ENCODE peak calls at places on chromosomes 6 and 20, in eight cellular contexts. F, T, D, O, Q, X, E and L are unnamed samples.

GRCh38 chr20:48069626-48070025 is 284.3 kb upstream of the SULF2 start:
- DNase-seq in F (no peak), T (no peak), D (no peak), O (no peak), Q (no peak), X (no peak), E (no peak), L (no peak)

GRCh38 chr6:34493344-34493743 is 27.5 kb downstream of the PACSIN1 start:
- DNase-seq in F (no peak), T (no peak), D (no peak), O (no peak), Q (no peak), X (no peak), E (no peak), L (no peak)

GRCh38 chr6:149566372-149567193 is at the start of gene GINM1:
- DNase-seq in F (no peak), T (no peak), D (peak; percentile 23), O (peak; percentile 36), Q (no peak), X (peak; percentile 48), E (peak; percentile 66), L (peak; percentile 46)

GRCh38 chr6:35262596-35262995 is 3.1 kb downstream of the ZNF76 start:
- DNase-seq in F (no peak), T (no peak), D (no peak), O (no peak), Q (no peak), X (no peak), E (no peak), L (no peak)

GRCh38 chr6:165098165-165098564 is 211.2 kb downstream of the C6orf118 start:
- DNase-seq in F (no peak), T (no peak), D (no peak), O (no peak), Q (no peak), X (no peak), E (no peak), L (no peak)

GRCh38 chr6:156269751-156270369 is 507.3 kb upstream of the ARID1B start:
- DNase-seq in F (no peak), T (no peak), D (no peak), O (no peak), Q (no peak), X (no peak), E (no peak), L (no peak)

GRCh38 chr6:15322781-15323536 is 77.1 kb downstream of the JARID2 start:
- DNase-seq in F (no peak), T (no peak), D (no peak), O (peak; percentile 85), Q (no peak), X (no peak), E (peak; percentile 50), L (peak; percentile 84)

GRCh38 chr6:22366214-22366613 is 69.4 kb upstream of the PRL start:
- DNase-seq in F (peak; percentile 38), T (no peak), D (no peak), O (no peak), Q (no peak), X (no peak), E (no peak), L (peak; percentile 44)